ENCODE peak calls at places on chromosome 20, in five cellular contexts. J is GM10248; Z is NCI-H774; V is CD4-positive, alpha-beta T cell; H is stimulated activated CD8-positive, alpha-beta memory T cell treated with anti-CD3 and anti-CD28 coated beads, Interleukin-7, amount 100 ng/mL, for 1 hour. Y is an unnamed sample.

GRCh38 chr20:31845300-31845863 is at the start of gene FOXS1:
- DNase-seq in J (no peak), Z (no peak), V (no peak), H (no peak), Y (no peak)

GRCh38 chr20:37516697-37517370 is 4.2 kb upstream of the NNAT start:
- DNase-seq in J (no peak), Z (no peak), V (no peak), H (no peak), Y (no peak)

GRCh38 chr20:46221271-46221670 is 87.0 kb downstream of the CDH22 start:
- DNase-seq in J (no peak), Z (no peak), V (no peak), H (no peak), Y (no peak)

GRCh38 chr20:32861446-32861845 is 2.7 kb downstream of the EFCAB8 start:
- DNase-seq in J (no peak), Z (no peak), V (no peak), H (no peak), Y (no peak)

GRCh38 chr20:55513966-55514365 is 491.4 kb downstream of the CBLN4 start:
- DNase-seq in J (no peak), Z (no peak), V (no peak), H (no peak), Y (no peak)

GRCh38 chr20:22575087-22575721 is 9.2 kb downstream of the FOXA2 start:
- DNase-seq in J (no peak), Z (peak), V (no peak), H (no peak), Y (no peak)

GRCh38 chr20:9169409-9169808 is 100.5 kb downstream of the PLCB4 start:
- DNase-seq in J (no peak), Z (no peak), V (no peak), H (no peak), Y (no peak)

GRCh38 chr20:49811825-49812462 is 684 bp upstream of the SLC9A8 start:
- DNase-seq in J (no peak), Z (no peak), V (no peak), H (no peak), Y (no peak)

GRCh38 chr20:53940883-53941546 is 129.4 kb downstream of the BCAS1 start:
- DNase-seq in J (no peak), Z (no peak), V (no peak), H (no peak), Y (peak)

GRCh38 chr20:10249048-10249770 is 30.6 kb downstream of the SNAP25 start:
- DNase-seq in J (no peak), Z (no peak), V (no peak), H (no peak), Y (no peak)

GRCh38 chr20:61394088-61394822 is 142.2 kb downstream of the CDH4 start:
- DNase-seq in J (no peak), Z (no peak), V (no peak), H (no peak), Y (no peak)

GRCh38 chr20:57244221-57244585 is 22.2 kb downstream of the BMP7 start:
- DNase-seq in J (no peak), Z (no peak), V (no peak), H (no peak), Y (no peak)

GRCh38 chr20:22312744-22313346 is 271.5 kb downstream of the FOXA2 start:
- DNase-seq in J (no peak), Z (peak), V (no peak), H (no peak), Y (no peak)